ENCODE peak calls at places on chromosomes 11 and 22, in six cellular contexts. U, A, F, B, P and L are unnamed samples.

GRCh38 chr22:48695251-48695650 is 1132.4 kb downstream of the BRD1 start:
- DNase-seq in U (no peak), A (no peak), F (no peak), B (no peak), P (no peak), L (no peak)

GRCh38 chr11:45651841-45652745 is 13.3 kb downstream of the CHST1 start:
- DNase-seq in U (no peak), A (no peak), F (no peak), B (peak; percentile 45), P (no peak), L (no peak)

GRCh38 chr11:78801161-78801884 is 226.7 kb upstream of the NARS2 start:
- DNase-seq in U (peak; percentile 86), A (peak; percentile 83), F (no peak), B (no peak), P (peak; percentile 98), L (no peak)

GRCh38 chr22:48396785-48397530 is 1430.7 kb downstream of the BRD1 start:
- DNase-seq in U (no peak), A (no peak), F (no peak), B (peak; percentile 56), P (no peak), L (no peak)

GRCh38 chr11:17596711-17597110 is 49.7 kb downstream of the OTOG start:
- DNase-seq in U (no peak), A (no peak), F (no peak), B (no peak), P (no peak), L (peak; percentile 6)

GRCh38 chr11:29282088-29282487 is 734.7 kb downstream of the KCNA4 start:
- DNase-seq in U (peak; percentile 80), A (peak; percentile 81), F (peak; percentile 20), B (no peak), P (peak; percentile 96), L (no peak)

GRCh38 chr11:65454696-65455456 is 32.3 kb downstream of the NEAT1 start:
- DNase-seq in U (no peak), A (peak; percentile 93), F (peak; percentile 96), B (peak; percentile 99), P (peak; percentile 89), L (peak; percentile 94)

GRCh38 chr11:82775736-82776346 is 42.2 kb upstream of the FAM181B start:
- DNase-seq in U (peak; percentile 8), A (peak; percentile 57), F (peak; percentile 59), B (peak; percentile 75), P (peak; percentile 57), L (no peak)

GRCh38 chr11:61973603-61974162 is 6.2 kb upstream of the FTH1 start:
- DNase-seq in U (no peak), A (no peak), F (no peak), B (peak; percentile 17), P (no peak), L (no peak)

GRCh38 chr22:38109391-38110000 is 988 bp downstream of the BAIAP2L2 start:
- DNase-seq in U (no peak), A (no peak), F (no peak), B (peak; percentile 62), P (no peak), L (no peak)

GRCh38 chr22:38110008-38110862 is at the start of gene BAIAP2L2:
- DNase-seq in U (no peak), A (no peak), F (no peak), B (peak; percentile 75), P (no peak), L (no peak)

GRCh38 chr22:38112361-38112760 is 1.9 kb upstream of the BAIAP2L2 start:
- DNase-seq in U (no peak), A (no peak), F (no peak), B (peak; percentile 51), P (no peak), L (no peak)

GRCh38 chr22:38110863-38111852 is 674 bp upstream of the BAIAP2L2 start:
- DNase-seq in U (no peak), A (no peak), F (no peak), B (peak; percentile 87), P (no peak), L (no peak)

GRCh38 chr22:38111941-38112355 is 1.5 kb upstream of the BAIAP2L2 start:
- DNase-seq in U (no peak), A (no peak), F (no peak), B (peak; percentile 43), P (no peak), L (no peak)
- H3K4me3 ChIP-seq in U (no peak overlapping the region), A (no peak overlapping the region), F (no peak overlapping the region), B (no peak overlapping the region), P (no peak overlapping the region), L (no peak overlapping the region)

GRCh38 chr11:95088946-95089619 is 563 bp upstream of the ENDOD1 start:
- DNase-seq in U (no peak), A (no peak), F (peak; percentile 63), B (no peak), P (no peak), L (no peak)
- H3K4me3 ChIP-seq in U (peak overlapping the region; percentile 69), A (peak overlapping the region; percentile 69), F (peak overlapping the region; percentile 75), B (peak overlapping the region; percentile 78), P (peak overlapping the region; percentile 58), L (peak overlapping the region; percentile 73)

GRCh38 chr11:105156720-105157119 is 17.2 kb upstream of the CARD18 start:
- DNase-seq in U (no peak), A (no peak), F (no peak), B (no peak), P (no peak), L (no peak)
- H3K4me3 ChIP-seq in U (no peak overlapping the region), A (no peak overlapping the region), F (no peak overlapping the region), B (no peak overlapping the region), P (no peak overlapping the region), L (no peak overlapping the region)

GRCh38 chr11:44566952-44567875 is 1.8 kb downstream of the CD82 start:
- DNase-seq in U (no peak), A (no peak), F (peak; percentile 67), B (peak; percentile 32), P (no peak), L (no peak)

GRCh38 chr11:44568706-44569473 is 3.4 kb downstream of the CD82 start:
- DNase-seq in U (peak; percentile 90), A (peak; percentile 96), F (peak; percentile 89), B (peak; percentile 38), P (peak; percentile 93), L (peak; percentile 52)

GRCh38 chr11:44566559-44566949 is 1.1 kb downstream of the CD82 start:
- DNase-seq in U (no peak), A (no peak), F (no peak), B (peak; percentile 17), P (no peak), L (no peak)

GRCh38 chr11:44567876-44568256 is 2.4 kb downstream of the CD82 start:
- DNase-seq in U (no peak), A (no peak), F (no peak), B (no peak), P (no peak), L (no peak)

DNA sequence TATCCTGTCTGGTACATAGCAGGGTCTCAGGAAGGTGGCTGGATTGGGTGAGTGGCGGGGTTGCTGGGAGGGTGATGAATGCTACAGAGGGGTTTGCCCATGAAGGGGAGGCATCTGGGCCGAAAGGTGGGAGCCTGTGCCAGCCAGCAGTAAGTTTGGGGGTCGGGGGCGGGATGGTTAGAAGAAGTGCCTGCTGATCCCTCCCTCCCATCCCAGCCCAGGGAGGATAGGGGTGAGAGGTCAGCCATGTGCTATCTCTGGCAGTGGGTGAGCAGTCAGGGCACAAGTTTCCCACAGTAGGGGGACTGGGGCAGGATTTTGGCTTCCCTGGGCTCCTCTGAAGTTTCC is 2.9 kb downstream of the CD82 start:
- DNase-seq in U (no peak), A (no peak), F (no peak), B (peak; percentile 10), P (no peak), L (no peak)
- H3K4me3 ChIP-seq in U (peak overlapping the region; percentile 27), A (no peak overlapping the region), F (peak overlapping the region; percentile 78), B (no peak overlapping the region), P (no peak overlapping the region), L (no peak overlapping the region)

DNA sequence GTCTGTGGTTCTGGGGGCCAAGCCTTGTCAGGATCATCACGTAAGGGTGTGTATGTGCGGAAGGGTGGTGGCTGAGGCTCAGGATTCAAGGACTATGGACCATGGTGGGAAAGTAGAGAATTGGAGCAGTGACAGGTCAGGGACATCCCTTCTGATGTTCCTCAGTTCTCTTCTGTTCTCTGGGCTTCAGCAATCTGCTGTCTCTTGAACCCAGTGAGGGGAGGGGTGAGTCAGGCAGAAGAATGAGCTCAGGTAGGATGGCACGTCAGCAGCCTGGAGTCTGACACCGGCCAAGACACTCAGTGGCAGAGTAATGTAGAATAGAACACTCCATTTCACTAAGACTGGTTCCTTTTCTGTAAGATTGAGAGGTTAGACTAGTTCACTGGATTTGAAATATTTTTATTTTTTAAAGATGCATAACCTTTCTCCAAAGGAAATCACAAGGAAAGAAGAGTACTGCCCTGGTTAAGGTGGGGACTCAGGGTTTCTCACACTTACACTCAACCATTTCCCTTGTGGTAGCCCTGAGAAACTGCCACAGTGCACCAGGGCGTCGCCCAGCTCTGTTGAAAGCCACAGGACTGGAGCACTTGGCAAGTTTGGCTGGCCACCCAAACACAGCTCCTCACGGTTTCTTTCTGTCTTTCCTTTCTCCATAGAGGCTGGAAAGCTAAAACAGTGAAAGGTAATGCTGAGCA is 23.2 kb upstream of the MICAL2 start:
- DNase-seq in U (no peak), A (peak; percentile 78), F (peak; percentile 57), B (no peak), P (peak; percentile 85), L (no peak)
- H3K4me3 ChIP-seq in U (peak overlapping the region; percentile 50), A (peak overlapping the region; percentile 5), F (no peak overlapping the region), B (no peak overlapping the region), P (peak overlapping the region; percentile 19), L (no peak overlapping the region)